ENCODE peak calls at places on chromosomes 12 and 14, in six cellular contexts. One of them, this sample, is unnamed.

GRCh38 chr14:104461676-104462443 is 117.7 kb upstream of the C14orf180 start:
- DNase-seq in SJSA1: no peak
- DNase-seq in CD8-positive, alpha-beta T cell: no peak
- DNase-seq in left ventricle myocardium inferior: no peak
- DNase-seq in gastrocnemius medialis: no peak
- DNase-seq in stomach: no peak
- DNase-seq in this sample: no peak

GRCh38 chr12:124722871-124723270 is 140.8 kb downstream of the SCARB1 start:
- DNase-seq in stomach: no peak
- DNase-seq in SJSA1: no peak
- DNase-seq in gastrocnemius medialis: no peak
- DNase-seq in CD8-positive, alpha-beta T cell: no peak
- DNase-seq in left ventricle myocardium inferior: no peak
- DNase-seq in this sample: no peak

GRCh38 chr12:26369588-26369987 is 174.2 kb downstream of the SSPN start:
- DNase-seq in stomach: no peak
- DNase-seq in SJSA1: peak; percentile 68
- DNase-seq in gastrocnemius medialis: no peak
- DNase-seq in CD8-positive, alpha-beta T cell: no peak
- DNase-seq in left ventricle myocardium inferior: no peak
- DNase-seq in this sample: no peak

GRCh38 chr14:100525615-100526014 is 61.6 kb downstream of the BEGAIN start:
- DNase-seq in stomach: peak; percentile 23
- DNase-seq in SJSA1: no peak
- DNase-seq in gastrocnemius medialis: no peak
- DNase-seq in left ventricle myocardium inferior: peak; percentile 9
- DNase-seq in CD8-positive, alpha-beta T cell: no peak
- DNase-seq in this sample: no peak

GRCh38 chr14:57479197-57479596 is 14.5 kb downstream of the CCDC198 start:
- DNase-seq in gastrocnemius medialis: no peak
- DNase-seq in left ventricle myocardium inferior: no peak
- DNase-seq in CD8-positive, alpha-beta T cell: no peak
- DNase-seq in SJSA1: no peak
- DNase-seq in stomach: no peak
- DNase-seq in this sample: no peak

GRCh38 chr14:79542121-79542520 is 669.2 kb downstream of the DIO2 start:
- DNase-seq in stomach: no peak
- DNase-seq in left ventricle myocardium inferior: no peak
- DNase-seq in CD8-positive, alpha-beta T cell: no peak
- DNase-seq in SJSA1: peak; percentile 19
- DNase-seq in gastrocnemius medialis: no peak
- DNase-seq in this sample: no peak

GRCh38 chr12:109448272-109448671 is 28.8 kb downstream of the KCTD10 start:
- DNase-seq in gastrocnemius medialis: no peak
- DNase-seq in stomach: no peak
- DNase-seq in SJSA1: no peak
- DNase-seq in left ventricle myocardium inferior: no peak
- DNase-seq in CD8-positive, alpha-beta T cell: no peak
- DNase-seq in this sample: no peak

GRCh38 chr12:11718768-11719253 is 69.3 kb downstream of the ETV6 start:
- DNase-seq in left ventricle myocardium inferior: no peak
- DNase-seq in CD8-positive, alpha-beta T cell: no peak
- DNase-seq in gastrocnemius medialis: no peak
- DNase-seq in stomach: no peak
- DNase-seq in SJSA1: peak; percentile 67
- DNase-seq in this sample: no peak

GRCh38 chr14:100439781-100440180 is 116.6 kb downstream of the SLC25A47 start:
- DNase-seq in left ventricle myocardium inferior: peak; percentile 32
- DNase-seq in stomach: no peak
- DNase-seq in SJSA1: no peak
- DNase-seq in CD8-positive, alpha-beta T cell: no peak
- DNase-seq in gastrocnemius medialis: no peak
- DNase-seq in this sample: no peak

GRCh38 chr12:44930972-44931600 is 55.0 kb upstream of the NELL2 start:
- DNase-seq in SJSA1: peak; percentile 29
- DNase-seq in CD8-positive, alpha-beta T cell: no peak
- DNase-seq in left ventricle myocardium inferior: no peak
- DNase-seq in gastrocnemius medialis: no peak
- DNase-seq in stomach: no peak
- DNase-seq in this sample: no peak

GRCh38 chr14:67942311-67942710 is 122.7 kb downstream of the RAD51B start:
- DNase-seq in stomach: no peak
- DNase-seq in left ventricle myocardium inferior: no peak
- DNase-seq in gastrocnemius medialis: no peak
- DNase-seq in CD8-positive, alpha-beta T cell: no peak
- DNase-seq in SJSA1: no peak
- DNase-seq in this sample: no peak

GRCh38 chr12:85625467-85625866 is 210.7 kb downstream of the RASSF9 start:
- DNase-seq in stomach: no peak
- DNase-seq in left ventricle myocardium inferior: no peak
- DNase-seq in CD8-positive, alpha-beta T cell: no peak
- DNase-seq in SJSA1: no peak
- DNase-seq in gastrocnemius medialis: no peak
- DNase-seq in this sample: no peak

GRCh38 chr12:79373896-79374499 is 316.8 kb downstream of the PAWR start:
- DNase-seq in stomach: no peak
- DNase-seq in left ventricle myocardium inferior: no peak
- DNase-seq in gastrocnemius medialis: no peak
- DNase-seq in SJSA1: peak; percentile 31
- DNase-seq in CD8-positive, alpha-beta T cell: no peak
- DNase-seq in this sample: no peak

GRCh38 chr12:6925543-6926279 is 2.0 kb upstream of the ATN1 start:
- DNase-seq in stomach: peak; percentile 77
- DNase-seq in CD8-positive, alpha-beta T cell: peak; percentile 19
- DNase-seq in SJSA1: peak; percentile 90
- DNase-seq in gastrocnemius medialis: peak; percentile 70
- DNase-seq in left ventricle myocardium inferior: peak; percentile 73
- DNase-seq in this sample: no peak

GRCh38 chr12:119696943-119697342 is 29.0 kb downstream of the PRKAB1 start:
- DNase-seq in CD8-positive, alpha-beta T cell: no peak
- DNase-seq in left ventricle myocardium inferior: no peak
- DNase-seq in SJSA1: no peak
- DNase-seq in gastrocnemius medialis: no peak
- DNase-seq in stomach: no peak
- DNase-seq in this sample: no peak

GRCh38 chr14:50139192-50139591 is 22.8 kb upstream of the VCPKMT start:
- DNase-seq in CD8-positive, alpha-beta T cell: no peak
- DNase-seq in stomach: no peak
- DNase-seq in SJSA1: peak; percentile 2
- DNase-seq in left ventricle myocardium inferior: no peak
- DNase-seq in gastrocnemius medialis: no peak
- DNase-seq in this sample: no peak

GRCh38 chr12:95318071-95318545 is 100.5 kb downstream of the VEZT start:
- DNase-seq in gastrocnemius medialis: no peak
- DNase-seq in left ventricle myocardium inferior: no peak
- DNase-seq in SJSA1: peak; percentile 93
- DNase-seq in CD8-positive, alpha-beta T cell: no peak
- DNase-seq in stomach: no peak
- DNase-seq in this sample: no peak

GRCh38 chr14:104650057-104650980 is 39.1 kb upstream of the INF2 start:
- DNase-seq in left ventricle myocardium inferior: peak; percentile 70
- DNase-seq in stomach: peak; percentile 69
- DNase-seq in gastrocnemius medialis: no peak
- DNase-seq in CD8-positive, alpha-beta T cell: peak; percentile 65
- DNase-seq in SJSA1: peak; percentile 52
- DNase-seq in this sample: peak; percentile 79

GRCh38 chr12:75944905-75945412 is 86.6 kb downstream of the PHLDA1 start:
- DNase-seq in CD8-positive, alpha-beta T cell: no peak
- DNase-seq in gastrocnemius medialis: no peak
- DNase-seq in SJSA1: no peak
- DNase-seq in left ventricle myocardium inferior: no peak
- DNase-seq in stomach: no peak
- DNase-seq in this sample: no peak

DNA sequence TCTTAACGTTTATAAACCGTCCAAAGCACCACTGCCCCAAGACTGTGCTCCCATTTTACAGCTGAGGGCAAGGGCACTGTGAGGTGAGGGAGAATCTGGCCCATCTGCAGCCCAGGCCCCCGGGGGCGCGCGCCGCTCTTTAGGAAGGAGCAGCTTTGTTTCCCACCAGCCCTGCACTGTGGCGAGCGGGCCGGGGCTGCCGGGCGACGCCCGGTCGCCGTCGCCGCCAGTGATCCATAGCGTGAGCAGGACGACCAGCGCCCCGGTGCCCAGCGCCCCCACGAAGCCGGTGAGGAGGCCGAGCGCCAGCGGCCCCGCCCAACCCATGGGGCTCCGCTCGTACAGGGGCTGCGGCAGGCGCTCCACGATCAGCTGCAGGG is 34.6 kb downstream of the FIGNL2 start:
- DNase-seq in SJSA1: no peak
- DNase-seq in gastrocnemius medialis: no peak
- DNase-seq in CD8-positive, alpha-beta T cell: no peak
- DNase-seq in stomach: no peak
- DNase-seq in left ventricle myocardium inferior: no peak
- DNase-seq in this sample: no peak
- H3K4me3 ChIP-seq in SJSA1: peak overlapping the region; percentile 41
- H3K4me3 ChIP-seq in gastrocnemius medialis: peak overlapping the region; percentile 47
- H3K4me3 ChIP-seq in CD8-positive, alpha-beta T cell: peak overlapping the region; percentile 46
- H3K4me3 ChIP-seq in stomach: peak overlapping the region; percentile 65
- H3K4me3 ChIP-seq in left ventricle myocardium inferior: peak overlapping the region; percentile 67
- H3K4me3 ChIP-seq in this sample: peak overlapping the region; percentile 64

GRCh38 chr14:75982724-75983358 is 1.0 kb upstream of the TGFB3 start:
- DNase-seq in left ventricle myocardium inferior: peak; percentile 82
- DNase-seq in gastrocnemius medialis: peak; percentile 51
- DNase-seq in CD8-positive, alpha-beta T cell: no peak
- DNase-seq in stomach: no peak
- DNase-seq in SJSA1: peak; percentile 2
- DNase-seq in this sample: peak; percentile 83
- H3K4me1 ChIP-seq in left ventricle myocardium inferior: peaks cover 82% of the 10 kb centered on the region
- H3K4me1 ChIP-seq in gastrocnemius medialis: peaks cover 49% of the 10 kb centered on the region
- H3K4me1 ChIP-seq in CD8-positive, alpha-beta T cell: peaks cover 33% of the 10 kb centered on the region
- H3K4me1 ChIP-seq in stomach: peaks cover 78% of the 10 kb centered on the region
- H3K4me1 ChIP-seq in SJSA1: peaks cover 13% of the 10 kb centered on the region
- H3K4me1 ChIP-seq in this sample: peaks cover 38% of the 10 kb centered on the region

DNA sequence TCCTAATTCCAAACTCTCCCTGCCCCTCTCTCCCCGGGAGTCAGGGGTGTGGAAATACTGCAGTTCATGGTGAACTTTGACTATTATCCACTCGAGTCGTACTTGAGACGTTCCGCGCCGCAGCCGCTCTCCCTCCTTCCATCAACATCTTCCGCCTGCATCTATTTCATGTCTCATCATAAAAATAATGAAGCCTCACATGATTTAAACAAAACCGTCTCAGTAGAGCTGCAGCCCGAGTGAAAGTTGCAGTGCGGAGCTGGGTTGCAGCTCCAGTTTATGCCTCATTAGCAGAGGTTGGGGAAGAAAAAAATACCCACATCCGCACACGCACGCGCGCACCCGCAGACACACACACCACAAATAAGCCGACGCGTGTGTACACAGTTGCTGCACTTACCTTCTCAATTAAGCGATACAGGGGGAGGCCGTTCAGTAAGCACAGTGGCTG is 271 bp downstream of the LMO3 start:
- DNase-seq in gastrocnemius medialis: no peak
- DNase-seq in stomach: no peak
- DNase-seq in SJSA1: no peak
- DNase-seq in left ventricle myocardium inferior: no peak
- DNase-seq in CD8-positive, alpha-beta T cell: no peak
- DNase-seq in this sample: no peak
- H3K27ac ChIP-seq in gastrocnemius medialis: no peak overlapping the region
- H3K27ac ChIP-seq in stomach: no peak overlapping the region
- H3K27ac ChIP-seq in SJSA1: no peak overlapping the region
- H3K27ac ChIP-seq in left ventricle myocardium inferior: peak overlapping the region; percentile 76
- H3K27ac ChIP-seq in CD8-positive, alpha-beta T cell: no peak overlapping the region
- H3K27ac ChIP-seq in this sample: peak overlapping the region; percentile 83

GRCh38 chr12:66756631-66757030 is 77.8 kb upstream of the GRIP1 start:
- DNase-seq in CD8-positive, alpha-beta T cell: no peak
- DNase-seq in left ventricle myocardium inferior: no peak
- DNase-seq in stomach: no peak
- DNase-seq in SJSA1: no peak
- DNase-seq in gastrocnemius medialis: no peak
- DNase-seq in this sample: no peak

GRCh38 chr12:66753810-66754209 is 74.9 kb upstream of the GRIP1 start:
- DNase-seq in left ventricle myocardium inferior: no peak
- DNase-seq in stomach: no peak
- DNase-seq in SJSA1: no peak
- DNase-seq in CD8-positive, alpha-beta T cell: no peak
- DNase-seq in gastrocnemius medialis: no peak
- DNase-seq in this sample: no peak

GRCh38 chr12:66751432-66752113 is 72.7 kb upstream of the GRIP1 start:
- DNase-seq in left ventricle myocardium inferior: no peak
- DNase-seq in gastrocnemius medialis: no peak
- DNase-seq in CD8-positive, alpha-beta T cell: no peak
- DNase-seq in SJSA1: no peak
- DNase-seq in stomach: no peak
- DNase-seq in this sample: no peak

GRCh38 chr12:66755727-66756395 is 77.0 kb upstream of the GRIP1 start:
- DNase-seq in stomach: no peak
- DNase-seq in left ventricle myocardium inferior: no peak
- DNase-seq in CD8-positive, alpha-beta T cell: no peak
- DNase-seq in gastrocnemius medialis: no peak
- DNase-seq in SJSA1: no peak
- DNase-seq in this sample: no peak
- H3K4me3 ChIP-seq in stomach: no peak overlapping the region
- H3K4me3 ChIP-seq in left ventricle myocardium inferior: no peak overlapping the region
- H3K4me3 ChIP-seq in CD8-positive, alpha-beta T cell: no peak overlapping the region
- H3K4me3 ChIP-seq in gastrocnemius medialis: no peak overlapping the region
- H3K4me3 ChIP-seq in SJSA1: no peak overlapping the region
- H3K4me3 ChIP-seq in this sample: no peak overlapping the region

GRCh38 chr12:122421815-122422737 is at the start of gene CLIP1:
- DNase-seq in CD8-positive, alpha-beta T cell: peak; percentile 55
- DNase-seq in gastrocnemius medialis: peak; percentile 83
- DNase-seq in SJSA1: peak; percentile 79
- DNase-seq in left ventricle myocardium inferior: peak; percentile 68
- DNase-seq in stomach: peak; percentile 72
- DNase-seq in this sample: no peak

GRCh38 chr12:122422769-122423257 is 344 bp upstream of the CLIP1 start:
- DNase-seq in stomach: no peak
- DNase-seq in CD8-positive, alpha-beta T cell: no peak
- DNase-seq in gastrocnemius medialis: no peak
- DNase-seq in SJSA1: peak; percentile 51
- DNase-seq in left ventricle myocardium inferior: peak; percentile 15
- DNase-seq in this sample: peak; percentile 79

GRCh38 chr12:122423258-122424165 is 1.0 kb upstream of the CLIP1 start:
- DNase-seq in SJSA1: peak; percentile 54
- DNase-seq in CD8-positive, alpha-beta T cell: no peak
- DNase-seq in stomach: no peak
- DNase-seq in left ventricle myocardium inferior: no peak
- DNase-seq in gastrocnemius medialis: no peak
- DNase-seq in this sample: no peak

GRCh38 chr12:122420471-122421262 is 1.8 kb downstream of the CLIP1 start:
- DNase-seq in CD8-positive, alpha-beta T cell: no peak
- DNase-seq in left ventricle myocardium inferior: no peak
- DNase-seq in SJSA1: no peak
- DNase-seq in stomach: no peak
- DNase-seq in gastrocnemius medialis: no peak
- DNase-seq in this sample: no peak

GRCh38 chr12:122421263-122421814 is 1.1 kb downstream of the CLIP1 start:
- DNase-seq in left ventricle myocardium inferior: peak; percentile 31
- DNase-seq in CD8-positive, alpha-beta T cell: no peak
- DNase-seq in gastrocnemius medialis: peak; percentile 77
- DNase-seq in SJSA1: peak; percentile 65
- DNase-seq in stomach: peak; percentile 35
- DNase-seq in this sample: no peak
- H3K4me1 ChIP-seq in left ventricle myocardium inferior: peaks cover 43% of the 10 kb centered on the region
- H3K4me1 ChIP-seq in CD8-positive, alpha-beta T cell: peaks cover 19% of the 10 kb centered on the region
- H3K4me1 ChIP-seq in gastrocnemius medialis: peaks cover 37% of the 10 kb centered on the region
- H3K4me1 ChIP-seq in SJSA1: peaks cover 27% of the 10 kb centered on the region
- H3K4me1 ChIP-seq in stomach: peaks cover 69% of the 10 kb centered on the region
- H3K4me1 ChIP-seq in this sample: peaks cover 19% of the 10 kb centered on the region